ENCODE peak calls at places on chromosomes 3 and 15, in eight cellular contexts. M is HFF-Myc, K is heart left ventricle, X is HL-60, C is brain microvascular endothelial cell, P is A549, G is tibial nerve, N is tibial artery. Z is an unnamed sample.

GRCh38 chr3:9278085-9278484 is 28.6 kb upstream of the SRGAP3 start:
- DNase-seq in K (no peak), X (no peak), P (no peak), C (no peak), G (no peak), N (no peak), M (no peak), Z (no peak)

GRCh38 chr3:167684389-167684993 is 30.7 kb upstream of the WDR49 start:
- DNase-seq in X (peak), G (no peak), M (peak), P (peak), N (peak), K (peak), C (peak), Z (peak)

GRCh38 chr3:159751754-159752153 is 236.9 kb upstream of the IL12A start:
- DNase-seq in N (no peak), C (no peak), G (no peak), X (no peak), K (no peak), P (no peak), M (no peak), Z (no peak)

GRCh38 chr3:123781571-123782275 is 102.4 kb downstream of the MYLK start:
- DNase-seq in P (no peak), G (no peak), X (no peak), K (no peak), M (no peak), N (no peak), C (no peak), Z (no peak)

GRCh38 chr15:29039466-29040366 is 153.9 kb downstream of the APBA2 start:
- DNase-seq in G (no peak), K (no peak), X (no peak), M (no peak), C (no peak), P (no peak), N (no peak), Z (no peak)

GRCh38 chr3:31552103-31552502 is 19.4 kb downstream of the STT3B start:
- DNase-seq in K (no peak), X (no peak), N (no peak), P (no peak), C (no peak), M (no peak), G (no peak), Z (no peak)

GRCh38 chr3:114144909-114145688 is 33.8 kb downstream of the DRD3 start:
- DNase-seq in C (peak), X (no peak), K (no peak), G (no peak), N (peak), P (no peak), M (peak), Z (peak)

GRCh38 chr3:46673151-46674030 is 20.1 kb downstream of the ALS2CL start:
- DNase-seq in P (no peak), M (no peak), K (no peak), N (peak), X (no peak), C (no peak), G (no peak), Z (no peak)

DNA sequence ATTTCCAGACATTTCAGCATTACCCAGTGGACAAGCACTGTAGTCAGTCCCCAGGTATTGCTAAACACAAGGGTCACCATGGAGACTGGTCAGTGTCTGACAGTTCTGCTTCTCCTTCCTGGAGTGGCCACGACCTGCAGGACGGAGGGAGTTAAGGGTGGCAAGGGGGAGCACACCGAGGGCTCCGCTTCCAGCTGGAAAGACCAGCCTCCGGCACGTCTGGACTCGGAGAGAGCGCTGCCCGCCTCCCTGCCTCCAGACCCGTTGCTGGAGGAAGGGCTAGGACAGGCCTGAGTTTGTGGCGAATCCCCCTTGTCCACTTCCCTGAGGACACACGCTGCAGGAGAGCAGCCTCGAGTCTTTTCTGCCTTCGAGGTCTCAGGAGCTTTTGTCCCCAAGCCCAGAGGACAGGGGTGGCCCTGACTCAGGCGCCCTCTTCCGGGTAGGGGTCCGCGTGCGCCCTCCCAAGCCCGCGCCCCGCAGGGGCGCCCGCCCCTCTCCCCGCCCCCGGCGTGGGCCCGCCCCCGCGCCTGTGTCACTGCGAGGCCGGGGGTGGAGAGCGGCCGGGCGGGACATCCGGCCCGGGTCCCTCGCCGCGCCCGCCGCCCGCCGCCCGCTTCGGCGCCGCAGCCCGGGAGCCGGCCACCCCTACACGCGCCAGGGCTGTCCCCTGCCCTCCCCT is at the start of gene CHST14:
- DNase-seq in C (peak), M (no peak), P (peak), K (peak), X (peak), G (peak), N (peak), Z (peak)
- H3K4me3 ChIP-seq in C (peak), M (peak), P (peak), K (peak), X (peak), G (peak), N (peak), Z (peak)

GRCh38 chr3:126051234-126051633 is 32.7 kb downstream of the SLC41A3 start:
- DNase-seq in K (no peak), C (no peak), G (no peak), P (no peak), M (no peak), N (no peak), X (no peak), Z (no peak)
- TF ChIP-seq CTCF in K (no peak), C (no peak), G (no peak), P (no peak), M (no peak), N (no peak), X (no peak), Z (no peak)

DNA sequence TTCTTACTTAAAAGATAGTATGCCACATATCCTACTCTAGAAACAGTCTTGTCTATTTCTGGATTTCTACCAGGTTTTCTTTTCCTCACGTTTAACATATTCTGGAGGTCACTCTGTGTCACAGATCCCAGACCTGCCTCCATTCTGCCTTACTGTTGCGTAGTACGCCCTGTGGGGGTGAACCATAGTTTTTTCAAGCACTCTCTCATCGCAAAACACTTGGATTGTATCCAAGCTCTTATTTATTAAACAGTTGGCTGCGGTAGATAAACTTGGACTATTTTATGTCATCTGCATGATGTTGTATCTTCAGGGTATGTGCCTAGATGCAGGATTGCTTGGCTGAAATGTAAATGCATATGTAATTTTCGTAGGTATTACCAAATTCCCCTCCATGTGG is 55.7 kb downstream of the ABTB1 start:
- DNase-seq in K (no peak), C (no peak), G (no peak), M (no peak), P (no peak), N (no peak), X (no peak), Z (no peak)
- H3K4me3 ChIP-seq in K (no peak), C (no peak), G (no peak), M (no peak), P (no peak), N (no peak), X (no peak), Z (no peak)

GRCh38 chr3:170440346-170440745 is 21.7 kb downstream of the CLDN11 start:
- DNase-seq in N (no peak), P (no peak), M (no peak), C (no peak), K (no peak), G (no peak), X (no peak), Z (peak)

GRCh38 chr3:170436697-170437096 is 18.0 kb downstream of the CLDN11 start:
- DNase-seq in G (no peak), K (no peak), M (no peak), X (no peak), C (no peak), P (no peak), N (no peak), Z (no peak)

GRCh38 chr3:170437151-170437550 is 18.5 kb downstream of the CLDN11 start:
- DNase-seq in P (no peak), K (no peak), C (no peak), X (no peak), N (no peak), G (no peak), M (no peak), Z (no peak)

GRCh38 chr3:170438836-170439235 is 20.2 kb downstream of the CLDN11 start:
- DNase-seq in N (no peak), G (no peak), P (no peak), C (no peak), K (no peak), X (no peak), M (no peak), Z (no peak)

DNA sequence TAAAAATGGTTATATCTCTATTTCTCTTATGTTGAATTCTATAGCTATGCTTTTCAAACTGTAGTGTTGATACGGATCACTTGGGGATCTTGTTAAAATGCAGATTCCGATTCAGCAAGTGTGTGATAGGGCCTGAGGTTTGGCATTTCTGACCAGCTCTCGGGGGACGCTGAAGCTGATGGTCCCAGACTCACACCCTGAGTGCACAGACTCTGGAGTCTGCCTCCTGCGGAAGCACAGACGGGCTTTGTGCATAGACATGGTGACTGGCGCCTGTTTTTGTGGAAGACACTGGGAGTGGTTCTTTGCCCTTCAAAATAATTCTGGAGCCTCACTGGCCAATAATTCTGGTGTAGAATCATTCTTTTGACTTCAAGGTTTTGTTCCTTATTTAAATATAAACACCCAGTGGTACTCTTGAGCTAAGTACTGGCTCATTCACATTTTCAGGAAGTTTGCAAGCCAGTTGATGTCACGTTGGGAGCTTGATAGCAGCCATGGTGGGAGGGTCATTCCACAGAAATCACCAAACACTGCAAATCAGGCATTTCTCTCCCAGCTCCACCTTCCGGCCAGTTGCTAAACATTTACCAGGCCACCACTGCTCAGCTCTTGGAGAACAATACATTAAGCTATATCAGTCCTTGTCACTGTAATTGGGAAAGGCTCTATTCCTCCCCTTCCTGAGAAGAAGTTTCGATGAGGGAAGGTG is 19.2 kb downstream of the CLDN11 start:
- DNase-seq in P (no peak), X (no peak), C (no peak), M (no peak), G (no peak), K (no peak), N (no peak), Z (no peak)
- TF ChIP-seq CTCF in P (no peak), X (no peak), C (no peak), M (no peak), G (no peak), K (no peak), N (no peak), Z (no peak)

GRCh38 chr3:119498188-119498987 is at the start of gene TIMMDC1:
- DNase-seq in N (peak), P (peak), C (peak), M (peak), X (peak), G (peak), K (peak), Z (peak)

GRCh38 chr3:119494597-119494996 is 3.8 kb upstream of the TIMMDC1 start:
- DNase-seq in X (no peak), P (peak), G (no peak), N (no peak), K (no peak), M (no peak), C (no peak), Z (no peak)

GRCh38 chr3:119497824-119498187 is 541 bp upstream of the TIMMDC1 start:
- DNase-seq in M (no peak), P (peak), K (no peak), C (no peak), G (no peak), X (no peak), N (no peak), Z (peak)

GRCh38 chr3:119500265-119500664 is 1.9 kb downstream of the TIMMDC1 start:
- DNase-seq in G (no peak), C (no peak), K (no peak), X (no peak), P (no peak), N (no peak), M (no peak), Z (no peak)
- H3K4me3 ChIP-seq in G (no peak), C (no peak), K (peak), X (no peak), P (no peak), N (no peak), M (peak), Z (no peak)

GRCh38 chr3:67564008-67564407 is 90.4 kb downstream of the SUCLG2 start:
- DNase-seq in P (no peak), M (no peak), K (no peak), G (no peak), C (peak), N (no peak), X (no peak), Z (peak)
- TF ChIP-seq CTCF in P (no peak), M (no peak), K (no peak), G (no peak), C (no peak), N (no peak), X (no peak), Z (no peak)

GRCh38 chr3:43106293-43106628 is 382 bp upstream of the POMGNT2 start:
- DNase-seq in K (no peak), M (no peak), N (no peak), G (no peak), P (peak), X (no peak), C (no peak), Z (no peak)
- H3K4me3 ChIP-seq in K (peak), M (peak), N (peak), G (peak), P (peak), X (peak), C (peak), Z (peak)

DNA sequence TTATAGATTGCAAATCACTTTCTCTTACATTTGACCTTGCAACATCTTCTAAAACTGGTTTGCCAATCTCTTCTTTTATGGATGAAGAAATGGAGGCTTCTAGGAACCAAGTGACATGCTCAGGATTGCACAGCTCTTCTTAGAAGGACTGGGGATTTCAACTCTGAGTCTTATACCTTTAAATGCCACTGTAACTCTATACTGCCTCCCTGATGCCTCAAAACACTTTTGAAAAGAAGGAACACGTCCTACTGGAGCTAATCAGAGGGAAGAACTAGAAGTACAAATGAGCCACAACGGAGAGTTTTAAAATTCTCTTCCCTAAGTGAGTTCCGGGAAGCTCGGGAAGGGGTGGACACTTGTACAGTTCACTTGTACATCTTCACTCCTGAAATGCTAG is 973 bp upstream of the MITF start:
- DNase-seq in G (no peak), P (no peak), N (no peak), C (no peak), X (no peak), K (no peak), M (no peak), Z (no peak)
- TF ChIP-seq CTCF in G (no peak), P (no peak), N (no peak), C (no peak), X (no peak), K (no peak), M (no peak), Z (no peak)

GRCh38 chr3:135072431-135072830 is 277.4 kb downstream of the EPHB1 start:
- DNase-seq in K (no peak), M (no peak), P (no peak), G (no peak), X (no peak), C (no peak), N (no peak), Z (no peak)
- H3K4me3 ChIP-seq in K (no peak), M (no peak), P (no peak), G (no peak), X (no peak), C (no peak), N (no peak), Z (no peak)

GRCh38 chr15:62066663-62067447 is at the start of gene C2CD4A:
- DNase-seq in K (peak), P (peak), M (no peak), G (no peak), C (no peak), N (peak), X (no peak), Z (peak)

GRCh38 chr15:62069551-62069950 is 2.8 kb downstream of the C2CD4A start:
- DNase-seq in G (no peak), X (no peak), M (no peak), P (no peak), K (no peak), N (no peak), C (no peak), Z (no peak)

GRCh38 chr15:62068787-62069170 is 2.0 kb downstream of the C2CD4A start:
- DNase-seq in C (no peak), N (no peak), M (no peak), X (no peak), G (no peak), K (no peak), P (no peak), Z (peak)

GRCh38 chr15:62067448-62068044 is 769 bp downstream of the C2CD4A start:
- DNase-seq in G (no peak), M (no peak), P (no peak), X (no peak), N (no peak), C (no peak), K (peak), Z (peak)

GRCh38 chr15:62068071-62068786 is 1.5 kb downstream of the C2CD4A start:
- DNase-seq in P (peak), X (no peak), K (peak), N (peak), C (no peak), G (no peak), M (no peak), Z (peak)
- TF ChIP-seq CTCF in P (peak), X (no peak), K (peak), N (no peak), C (no peak), G (no peak), M (peak), Z (no peak)